ENCODE peak calls at places on chromosome 6, in ten cellular contexts. G is H9; B is GM04503; F is COR-L47; X is IMR-90; C is sciatic nerve; T is T-cell; Y is effector CD4-positive, alpha-beta T cell; N is right cardiac atrium; A is T1000. J is an unnamed sample.

GRCh38 chr6:142927904-142928303 is 17.1 kb downstream of the HIVEP2 start:
- DNase-seq in G (no peak), B (no peak), F (no peak), X (peak), C (no peak), T (no peak), Y (no peak), N (no peak), A (no peak), J (no peak)

GRCh38 chr6:149888659-149889058 is 9.3 kb downstream of the RAET1E start:
- DNase-seq in G (no peak), B (no peak), F (no peak), X (peak), C (no peak), T (no peak), Y (no peak), N (no peak), A (no peak), J (no peak)

GRCh38 chr6:72032056-72032455 is 145.7 kb downstream of the RIMS1 start:
- DNase-seq in G (no peak), B (peak), F (no peak), X (no peak), C (no peak), T (no peak), Y (no peak), N (no peak), A (no peak), J (no peak)

GRCh38 chr6:85574932-85575598 is 18.6 kb downstream of the SNX14 start:
- DNase-seq in G (no peak), B (no peak), F (no peak), X (peak), C (no peak), T (no peak), Y (no peak), N (no peak), A (no peak), J (no peak)

GRCh38 chr6:16409531-16410441 is 171.4 kb downstream of the GMPR start:
- DNase-seq in G (peak), B (peak), F (no peak), X (peak), C (peak), T (peak), Y (peak), N (peak), A (no peak), J (peak)

GRCh38 chr6:1596088-1596852 is 13.4 kb upstream of the FOXC1 start:
- DNase-seq in G (peak), B (no peak), F (peak), X (peak), C (peak), T (peak), Y (peak), N (peak), A (peak), J (no peak)

GRCh38 chr6:33967966-33968724 is 164.3 kb upstream of the MLN start:
- DNase-seq in G (peak), B (no peak), F (no peak), X (no peak), C (peak), T (no peak), Y (no peak), N (no peak), A (no peak), J (no peak)

GRCh38 chr6:44237021-44237812 is 9.7 kb upstream of the HSP90AB1 start:
- DNase-seq in G (peak), B (peak), F (peak), X (peak), C (peak), T (no peak), Y (peak), N (peak), A (peak), J (peak)

GRCh38 chr6:136723780-136724179 is 68.5 kb downstream of the MAP3K5 start:
- DNase-seq in G (no peak), B (no peak), F (no peak), X (no peak), C (no peak), T (peak), Y (peak), N (no peak), A (no peak), J (no peak)

GRCh38 chr6:112636650-112637260 is 289.6 kb downstream of the RFPL4B start:
- DNase-seq in G (no peak), B (no peak), F (no peak), X (peak), C (no peak), T (no peak), Y (no peak), N (no peak), A (no peak), J (no peak)

GRCh38 chr6:137497722-137498463 is 3.7 kb upstream of the OLIG3 start:
- DNase-seq in G (peak), B (no peak), F (no peak), X (no peak), C (no peak), T (no peak), Y (no peak), N (no peak), A (no peak), J (no peak)

GRCh38 chr6:5610640-5611039 is 349.3 kb downstream of the FARS2 start:
- DNase-seq in G (no peak), B (no peak), F (no peak), X (no peak), C (no peak), T (no peak), Y (no peak), N (no peak), A (no peak), J (no peak)

GRCh38 chr6:45704056-45704790 is 311.4 kb downstream of the CLIC5 start:
- DNase-seq in G (no peak), B (no peak), F (no peak), X (peak), C (no peak), T (no peak), Y (no peak), N (no peak), A (no peak), J (no peak)

GRCh38 chr6:105886812-105887513 is 199.2 kb upstream of the PRDM1 start:
- DNase-seq in G (no peak), B (no peak), F (no peak), X (no peak), C (no peak), T (no peak), Y (no peak), N (no peak), A (no peak), J (no peak)

GRCh38 chr6:111114484-111114883 is 27.2 kb downstream of the SLC16A10 start:
- DNase-seq in G (no peak), B (no peak), F (no peak), X (no peak), C (no peak), T (no peak), Y (no peak), N (no peak), A (no peak), J (no peak)

GRCh38 chr6:38080349-38080748 is 260.8 kb downstream of the ZFAND3 start:
- DNase-seq in G (no peak), B (no peak), F (no peak), X (peak), C (no peak), T (no peak), Y (no peak), N (no peak), A (no peak), J (no peak)

GRCh38 chr6:69732640-69733039 is 64.2 kb downstream of the LMBRD1 start:
- DNase-seq in G (no peak), B (no peak), F (peak), X (no peak), C (no peak), T (no peak), Y (no peak), N (no peak), A (no peak), J (no peak)

GRCh38 chr6:148392611-148393160 is 50.0 kb downstream of the SASH1 start:
- DNase-seq in G (no peak), B (no peak), F (no peak), X (no peak), C (no peak), T (no peak), Y (no peak), N (no peak), A (no peak), J (no peak)